ENCODE peak calls at places on chromosomes 12 and 14, in six cellular contexts. P, T, Q, S, N and M are unnamed samples.

GRCh38 chr14:77786148-77786547 is 13.8 kb upstream of the ADCK1 start:
- DNase-seq in P (no peak), T (no peak), Q (no peak), S (no peak), N (no peak), M (no peak)

GRCh38 chr12:52207895-52208294 is 16.1 kb upstream of the KRT80 start:
- DNase-seq in P (peak; percentile 98), T (peak; percentile 71), Q (peak; percentile 74), S (no peak), N (no peak), M (no peak)

GRCh38 chr12:95197636-95198035 is 19.6 kb downstream of the FGD6 start:
- DNase-seq in P (no peak), T (no peak), Q (no peak), S (no peak), N (no peak), M (no peak)

GRCh38 chr12:12172106-12172511 is 94.7 kb downstream of the LRP6 start:
- DNase-seq in P (no peak), T (no peak), Q (no peak), S (no peak), N (no peak), M (peak; percentile 70)

GRCh38 chr12:12379831-12380730 is 23.2 kb downstream of the BORCS5 start:
- DNase-seq in P (no peak), T (no peak), Q (no peak), S (no peak), N (no peak), M (peak; percentile 33)

GRCh38 chr12:27428466-27428865 is 18.1 kb upstream of the SMCO2 start:
- DNase-seq in P (no peak), T (no peak), Q (no peak), S (no peak), N (no peak), M (peak; percentile 2)

GRCh38 chr12:74586251-74586650 is 48.6 kb downstream of the ATXN7L3B start:
- DNase-seq in P (no peak), T (no peak), Q (no peak), S (no peak), N (no peak), M (peak; percentile 32)

GRCh38 chr12:101475751-101476305 is 692 bp downstream of the SPIC start:
- DNase-seq in P (no peak), T (no peak), Q (no peak), S (no peak), N (no peak), M (no peak)

GRCh38 chr12:117350140-117350539 is 11.3 kb downstream of the NOS1 start:
- DNase-seq in P (no peak), T (no peak), Q (no peak), S (no peak), N (no peak), M (no peak)

GRCh38 chr12:49707127-49707811 is at the start of gene FMNL3:
- DNase-seq in P (peak; percentile 98), T (peak; percentile 99), Q (peak; percentile 99), S (peak; percentile 99), N (peak; percentile 97), M (peak; percentile 99)

GRCh38 chr14:96470331-96470730 is 31.9 kb upstream of the PAPOLA start:
- DNase-seq in P (no peak), T (no peak), Q (no peak), S (no peak), N (no peak), M (peak; percentile 5)

GRCh38 chr12:34406996-34407300 is 384.7 kb downstream of the ALG10 start:
- DNase-seq in P (no peak), T (peak; percentile 13), Q (no peak), S (peak; percentile 0), N (no peak), M (no peak)

GRCh38 chr12:34406228-34406995 is 384.1 kb downstream of the ALG10 start:
- DNase-seq in P (peak; percentile 40), T (peak; percentile 20), Q (peak; percentile 3), S (peak; percentile 3), N (peak; percentile 21), M (no peak)

GRCh38 chr12:34404377-34405285 is 382.3 kb downstream of the ALG10 start:
- DNase-seq in P (peak; percentile 20), T (peak; percentile 26), Q (peak; percentile 1), S (peak; percentile 8), N (peak; percentile 34), M (no peak)

GRCh38 chr12:34405286-34406227 is 383.3 kb downstream of the ALG10 start:
- DNase-seq in P (peak; percentile 30), T (peak; percentile 34), Q (peak; percentile 8), S (peak; percentile 4), N (peak; percentile 28), M (no peak)

GRCh38 chr12:34407813-34408212 is 385.5 kb downstream of the ALG10 start:
- DNase-seq in P (no peak), T (no peak), Q (no peak), S (no peak), N (no peak), M (no peak)
- H3K9me3 ChIP-seq in P (no peaks in the 10 kb centered on the region), T (peaks cover 9% of the 10 kb centered on the region), Q (peaks cover 99% of the 10 kb centered on the region), S (no peaks in the 10 kb centered on the region), N (peaks cover 7% of the 10 kb centered on the region), M (peaks cover 62% of the 10 kb centered on the region)

GRCh38 chr12:34291426-34291901 is 269.2 kb downstream of the ALG10 start:
- DNase-seq in P (peak; percentile 30), T (no peak), Q (peak; percentile 8), S (peak; percentile 6), N (no peak), M (no peak)
- H3K9me3 ChIP-seq in P (no peaks in the 10 kb centered on the region), T (no peaks in the 10 kb centered on the region), Q (peaks cover 30% of the 10 kb centered on the region), S (no peaks in the 10 kb centered on the region), N (no peaks in the 10 kb centered on the region), M (peaks cover 1% of the 10 kb centered on the region)

DNA sequence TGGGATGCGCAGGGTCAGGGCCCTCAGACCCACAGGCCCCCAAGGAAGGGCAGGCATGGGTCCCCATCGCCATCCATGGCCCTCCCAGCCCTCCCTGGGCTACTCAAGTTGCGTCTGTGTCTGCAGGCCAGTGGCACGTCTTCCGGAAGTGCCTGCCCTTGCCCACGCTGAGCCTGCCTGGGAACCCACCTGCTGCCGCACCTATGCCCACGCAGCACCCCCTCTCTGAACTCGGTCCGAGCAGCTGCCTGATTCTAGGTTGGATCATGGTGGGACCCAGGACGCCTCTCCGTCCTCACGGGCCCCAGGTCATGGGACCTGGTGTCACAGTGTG is 182.8 kb downstream of the ADGRD1 start:
- DNase-seq in P (no peak), T (no peak), Q (no peak), S (no peak), N (no peak), M (no peak)
- H3K9me3 ChIP-seq in P (no peaks in the 10 kb centered on the region), T (no peaks in the 10 kb centered on the region), Q (no peaks in the 10 kb centered on the region), S (no peaks in the 10 kb centered on the region), N (no peaks in the 10 kb centered on the region), M (no peaks in the 10 kb centered on the region)

DNA sequence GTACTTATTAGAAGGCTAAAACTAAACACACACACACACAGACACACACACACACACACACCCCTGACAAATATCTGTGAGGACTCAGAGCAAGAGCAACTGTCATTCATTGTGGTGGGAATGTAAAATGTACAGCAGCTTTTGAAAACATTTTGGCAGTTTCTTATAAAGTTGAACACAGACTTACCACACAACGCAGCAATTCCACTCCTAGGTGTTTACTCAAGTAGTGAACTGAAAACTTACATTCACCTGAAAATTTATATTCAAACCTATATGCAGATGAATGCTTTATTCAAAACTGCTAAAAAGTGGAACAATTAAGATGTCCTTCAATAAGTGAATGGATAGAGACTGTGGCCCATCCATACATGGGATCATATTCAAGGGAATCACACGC is 18.6 kb downstream of the ZNF605 start:
- DNase-seq in P (no peak), T (no peak), Q (no peak), S (no peak), N (no peak), M (no peak)
- H3K9me3 ChIP-seq in P (no peaks in the 10 kb centered on the region), T (peaks cover 24% of the 10 kb centered on the region), Q (peaks cover 89% of the 10 kb centered on the region), S (no peaks in the 10 kb centered on the region), N (peaks cover 21% of the 10 kb centered on the region), M (peaks cover 81% of the 10 kb centered on the region)

GRCh38 chr12:28777603-28778365 is 371.3 kb upstream of the FAR2 start:
- DNase-seq in P (no peak), T (no peak), Q (no peak), S (no peak), N (no peak), M (no peak)

GRCh38 chr12:28782812-28783211 is 366.3 kb upstream of the FAR2 start:
- DNase-seq in P (no peak), T (no peak), Q (no peak), S (no peak), N (no peak), M (no peak)

GRCh38 chr12:28781671-28782652 is 367.1 kb upstream of the FAR2 start:
- DNase-seq in P (no peak), T (no peak), Q (no peak), S (no peak), N (no peak), M (no peak)

GRCh38 chr12:28780960-28781359 is 368.1 kb upstream of the FAR2 start:
- DNase-seq in P (no peak), T (no peak), Q (no peak), S (no peak), N (no peak), M (no peak)

GRCh38 chr12:28780096-28780495 is 369.0 kb upstream of the FAR2 start:
- DNase-seq in P (no peak), T (no peak), Q (no peak), S (no peak), N (no peak), M (no peak)
- H3K9me3 ChIP-seq in P (no peaks in the 10 kb centered on the region), T (peaks cover 2% of the 10 kb centered on the region), Q (no peaks in the 10 kb centered on the region), S (no peaks in the 10 kb centered on the region), N (no peaks in the 10 kb centered on the region), M (no peaks in the 10 kb centered on the region)

GRCh38 chr12:5040368-5040767 is 3.3 kb upstream of the KCNA5 start:
- DNase-seq in P (no peak), T (no peak), Q (no peak), S (no peak), N (no peak), M (no peak)
- H3K9me3 ChIP-seq in P (no peaks in the 10 kb centered on the region), T (no peaks in the 10 kb centered on the region), Q (no peaks in the 10 kb centered on the region), S (no peaks in the 10 kb centered on the region), N (no peaks in the 10 kb centered on the region), M (peaks cover 10% of the 10 kb centered on the region)

DNA sequence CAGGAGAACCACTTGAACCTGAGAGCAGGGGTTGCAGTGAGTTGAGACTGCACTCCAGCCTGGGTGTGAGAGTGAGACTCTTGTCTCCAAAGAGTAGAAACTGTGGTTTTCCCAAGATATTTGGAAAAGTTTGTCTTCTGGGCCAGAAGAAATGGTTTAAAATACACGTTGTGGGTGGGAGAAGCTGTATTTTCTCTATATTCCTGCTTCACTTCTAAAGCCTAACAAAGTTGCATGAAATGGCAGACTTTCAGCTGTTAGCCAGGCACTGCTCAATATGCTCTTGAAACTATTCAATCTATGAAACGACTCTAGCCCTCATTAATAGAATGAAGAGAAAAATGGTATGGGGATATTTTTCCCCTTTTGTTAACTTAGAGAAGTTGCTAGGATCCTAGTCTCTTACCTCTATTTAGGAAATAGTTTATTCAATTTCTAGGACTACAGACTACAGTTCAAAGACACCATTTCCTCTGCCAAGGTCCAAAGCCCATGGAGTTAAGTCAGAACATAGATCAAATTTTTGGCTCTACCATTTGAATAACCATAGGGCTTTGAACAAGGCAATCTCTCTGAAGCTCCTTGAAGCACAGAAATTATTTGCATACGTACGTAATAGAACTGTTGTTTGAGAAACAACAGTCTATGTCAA is 49.3 kb upstream of the OR5AU1 start:
- DNase-seq in P (no peak), T (no peak), Q (no peak), S (no peak), N (no peak), M (no peak)
- H3K9me3 ChIP-seq in P (no peaks in the 10 kb centered on the region), T (no peaks in the 10 kb centered on the region), Q (no peaks in the 10 kb centered on the region), S (no peaks in the 10 kb centered on the region), N (no peaks in the 10 kb centered on the region), M (no peaks in the 10 kb centered on the region)